ENCODE peak calls at places on chromosome 20, in four cellular contexts. One of them, this sample, is unnamed.

GRCh38 chr20:31569163-31570020 is 35.7 kb upstream of the ID1 start:
- DNase-seq in K562: peak; percentile 66
- DNase-seq in HepG2: peak; percentile 72
- DNase-seq in H1: no peak
- DNase-seq in this sample: peak; percentile 64

GRCh38 chr20:4811661-4812181 is 90.0 kb downstream of the PRND start:
- DNase-seq in K562: no peak
- DNase-seq in HepG2: no peak
- DNase-seq in H1: no peak
- DNase-seq in this sample: no peak

GRCh38 chr20:53331151-53331973 is 262.3 kb downstream of the ZNF217 start:
- DNase-seq in H1: no peak
- DNase-seq in K562: peak; percentile 88
- DNase-seq in HepG2: peak; percentile 41
- DNase-seq in this sample: peak; percentile 31

GRCh38 chr20:18055261-18055660 is 2.5 kb downstream of the OVOL2 start:
- DNase-seq in H1: no peak
- DNase-seq in HepG2: no peak
- DNase-seq in K562: no peak
- DNase-seq in this sample: no peak

GRCh38 chr20:54103067-54103761 is 32.8 kb upstream of the BCAS1 start:
- DNase-seq in H1: peak; percentile 41
- DNase-seq in K562: peak; percentile 76
- DNase-seq in HepG2: peak; percentile 96
- DNase-seq in this sample: peak; percentile 90

GRCh38 chr20:55567826-55568225 is 437.5 kb downstream of the CBLN4 start:
- DNase-seq in K562: no peak
- DNase-seq in H1: no peak
- DNase-seq in HepG2: no peak
- DNase-seq in this sample: no peak

GRCh38 chr20:15061955-15062354 is 724.5 kb upstream of the FLRT3 start:
- DNase-seq in HepG2: peak; percentile 97
- DNase-seq in K562: no peak
- DNase-seq in H1: no peak
- DNase-seq in this sample: no peak

GRCh38 chr20:6819599-6819998 is 52.1 kb downstream of the BMP2 start:
- DNase-seq in H1: no peak
- DNase-seq in HepG2: peak; percentile 15
- DNase-seq in K562: no peak
- DNase-seq in this sample: no peak

GRCh38 chr20:33076662-33077398 is 2.6 kb upstream of the BPIFB4 start:
- DNase-seq in HepG2: peak; percentile 28
- DNase-seq in H1: no peak
- DNase-seq in K562: no peak
- DNase-seq in this sample: peak; percentile 39

GRCh38 chr20:14264869-14265268 is 72.5 kb downstream of the FLRT3 start:
- DNase-seq in K562: no peak
- DNase-seq in HepG2: peak; percentile 22
- DNase-seq in H1: no peak
- DNase-seq in this sample: peak; percentile 7

GRCh38 chr20:43194187-43194586 is 4.5 kb upstream of the PTPRT start:
- DNase-seq in H1: no peak
- DNase-seq in HepG2: no peak
- DNase-seq in K562: no peak
- DNase-seq in this sample: no peak

DNA sequence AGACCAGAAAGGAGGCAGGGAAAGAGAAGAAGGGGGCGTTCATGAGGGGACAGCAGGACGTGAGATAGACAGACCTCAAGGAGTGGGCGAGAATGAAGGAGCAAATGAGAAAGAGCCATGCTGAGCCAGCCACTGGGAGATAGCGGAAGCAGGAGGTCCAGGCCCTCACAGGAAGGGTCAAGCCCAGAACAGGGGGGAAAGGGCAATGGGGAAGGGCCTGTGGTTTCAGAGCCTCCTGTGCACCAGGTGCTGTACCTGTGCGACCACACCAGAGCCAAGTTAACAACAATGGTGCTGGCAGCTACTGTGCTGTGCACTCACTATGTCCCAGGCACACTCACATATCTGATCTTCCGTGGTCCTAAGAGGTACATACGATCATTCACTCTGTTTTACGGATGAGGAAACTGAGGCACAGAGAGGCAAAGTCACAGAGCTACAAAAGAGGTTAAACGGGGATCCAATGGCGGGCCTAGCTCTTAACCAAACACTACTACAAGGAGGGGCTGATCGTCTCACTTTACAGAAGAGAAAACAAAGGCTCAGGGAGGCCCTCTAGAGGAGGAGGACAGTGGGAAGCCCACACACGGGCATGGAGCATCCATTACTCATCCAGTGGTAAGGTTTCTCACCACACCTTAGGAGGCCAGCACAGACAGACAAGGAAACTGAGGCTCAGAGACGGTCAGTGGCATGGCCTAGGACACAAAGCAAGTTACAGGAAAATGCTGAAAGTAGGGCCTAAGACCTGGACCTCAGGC is 129.1 kb downstream of the PREX1 start:
- DNase-seq in H1: no peak
- DNase-seq in K562: peak; percentile 56
- DNase-seq in HepG2: no peak
- DNase-seq in this sample: no peak
- TF ChIP-seq CTCF in H1: peak; percentile 44
- TF ChIP-seq CTCF in K562: peak; percentile 69
- TF ChIP-seq CTCF in HepG2: no peak
- TF ChIP-seq CTCF in this sample: no peak

GRCh38 chr20:64133951-64134407 is 26.6 kb upstream of the NPBWR2 start:
- DNase-seq in HepG2: no peak
- DNase-seq in H1: no peak
- DNase-seq in K562: peak; percentile 23
- DNase-seq in this sample: no peak
- TF ChIP-seq PHF8 in HepG2: no peak
- TF ChIP-seq PHF8 in H1: no peak
- TF ChIP-seq PHF8 in K562: no peak
- TF ChIP-seq PHF8 in this sample: no peak

DNA sequence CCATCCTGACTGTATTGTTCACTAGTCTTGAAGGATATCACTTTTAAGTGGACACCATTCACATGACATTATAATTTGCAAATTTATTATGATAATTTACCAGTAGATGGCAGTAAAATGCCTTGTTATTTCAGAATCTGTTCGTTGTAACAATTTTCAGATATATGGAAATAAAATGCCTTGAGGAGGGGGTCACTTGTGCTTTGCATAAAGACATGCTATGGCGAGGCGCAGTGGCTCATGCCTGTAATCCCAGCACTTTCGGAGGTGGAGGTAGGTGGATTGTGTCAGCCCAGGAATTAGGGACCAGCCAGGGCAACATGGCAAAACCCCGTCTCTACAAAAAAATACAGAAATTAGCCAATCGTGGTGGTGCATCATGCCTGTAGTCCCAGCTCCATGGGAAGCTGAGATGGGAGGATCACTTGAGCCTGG is 9.0 kb upstream of the NCOA6 start:
- DNase-seq in K562: peak; percentile 43
- DNase-seq in H1: no peak
- DNase-seq in HepG2: peak; percentile 47
- DNase-seq in this sample: peak; percentile 46
- TF ChIP-seq CTCF in K562: peak; percentile 48
- TF ChIP-seq CTCF in H1: no peak
- TF ChIP-seq CTCF in HepG2: peak; percentile 65
- TF ChIP-seq CTCF in this sample: peak; percentile 67

GRCh38 chr20:24934101-24934661 is 14.9 kb upstream of the CST7 start:
- DNase-seq in H1: no peak
- DNase-seq in HepG2: no peak
- DNase-seq in K562: no peak
- DNase-seq in this sample: no peak

GRCh38 chr20:24935786-24936525 is 13.1 kb upstream of the CST7 start:
- DNase-seq in K562: no peak
- DNase-seq in HepG2: no peak
- DNase-seq in H1: no peak
- DNase-seq in this sample: no peak

GRCh38 chr20:24936526-24937407 is 12.3 kb upstream of the CST7 start:
- DNase-seq in H1: no peak
- DNase-seq in HepG2: no peak
- DNase-seq in K562: no peak
- DNase-seq in this sample: no peak

GRCh38 chr20:24934716-24935115 is 14.4 kb upstream of the CST7 start:
- DNase-seq in K562: no peak
- DNase-seq in HepG2: no peak
- DNase-seq in H1: no peak
- DNase-seq in this sample: no peak

DNA sequence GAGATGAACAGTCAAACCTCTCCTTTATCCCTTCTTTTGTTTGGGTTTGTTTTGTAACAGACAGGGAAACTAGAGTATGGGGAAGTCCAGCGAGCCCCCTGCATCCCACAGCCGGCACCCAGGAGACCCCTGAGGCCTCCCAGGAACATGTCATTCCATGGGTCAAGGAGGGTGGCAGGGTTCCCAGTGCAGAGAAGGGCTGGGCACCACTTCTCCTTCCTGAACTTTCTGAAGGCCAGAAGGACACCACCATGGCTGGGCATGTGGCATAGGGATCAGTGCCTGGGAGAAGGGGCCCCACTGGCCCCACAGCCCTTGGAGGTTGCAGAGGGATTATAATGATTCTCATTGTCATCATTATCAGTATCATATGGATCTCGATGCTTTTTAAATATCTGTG is 13.9 kb upstream of the CST7 start:
- DNase-seq in HepG2: no peak
- DNase-seq in K562: no peak
- DNase-seq in H1: no peak
- DNase-seq in this sample: no peak
- TF ChIP-seq PHF8 in HepG2: no peak
- TF ChIP-seq PHF8 in K562: no peak
- TF ChIP-seq PHF8 in H1: no peak
- TF ChIP-seq PHF8 in this sample: no peak

GRCh38 chr20:56628873-56629463 is at the start of gene TFAP2C:
- DNase-seq in HepG2: no peak
- DNase-seq in K562: peak; percentile 74
- DNase-seq in H1: no peak
- DNase-seq in this sample: peak; percentile 89

GRCh38 chr20:56629464-56630085 is 469 bp downstream of the TFAP2C start:
- DNase-seq in H1: no peak
- DNase-seq in HepG2: no peak
- DNase-seq in K562: no peak
- DNase-seq in this sample: no peak

GRCh38 chr20:56631318-56631989 is 2.3 kb downstream of the TFAP2C start:
- DNase-seq in HepG2: no peak
- DNase-seq in H1: no peak
- DNase-seq in K562: no peak
- DNase-seq in this sample: no peak

GRCh38 chr20:56630506-56631317 is 1.6 kb downstream of the TFAP2C start:
- DNase-seq in H1: no peak
- DNase-seq in HepG2: no peak
- DNase-seq in K562: no peak
- DNase-seq in this sample: no peak

DNA sequence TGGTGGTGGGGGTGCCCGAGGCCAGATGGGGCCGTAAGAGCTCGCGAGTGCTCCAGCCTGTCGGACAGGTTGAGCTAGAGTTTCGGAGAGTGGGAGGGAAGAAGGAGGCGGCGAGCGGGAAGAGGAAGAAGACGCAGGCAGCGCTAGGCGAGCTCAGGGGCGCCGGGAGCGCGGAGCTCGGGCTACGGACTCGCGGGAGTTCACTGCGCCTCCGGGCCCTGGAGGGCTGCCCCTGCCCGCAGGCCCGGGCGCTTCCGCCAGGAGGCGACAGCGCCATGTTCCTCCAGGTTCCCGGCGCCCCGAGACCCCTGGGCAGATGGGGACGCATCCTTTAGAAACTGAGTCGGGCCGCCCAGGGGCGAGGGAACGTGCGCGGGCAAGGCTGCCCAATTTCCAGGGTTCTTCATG is 984 bp downstream of the TFAP2C start:
- DNase-seq in H1: peak; percentile 54
- DNase-seq in HepG2: no peak
- DNase-seq in K562: peak; percentile 7
- DNase-seq in this sample: peak; percentile 83
- TF ChIP-seq CTCF in H1: peak; percentile 83
- TF ChIP-seq CTCF in HepG2: peak; percentile 44
- TF ChIP-seq CTCF in K562: peak; percentile 20
- TF ChIP-seq CTCF in this sample: peak; percentile 88

GRCh38 chr20:8408587-8409307 is 276.7 kb downstream of the PLCB1 start:
- DNase-seq in K562: no peak
- DNase-seq in HepG2: no peak
- DNase-seq in H1: no peak
- DNase-seq in this sample: no peak

DNA sequence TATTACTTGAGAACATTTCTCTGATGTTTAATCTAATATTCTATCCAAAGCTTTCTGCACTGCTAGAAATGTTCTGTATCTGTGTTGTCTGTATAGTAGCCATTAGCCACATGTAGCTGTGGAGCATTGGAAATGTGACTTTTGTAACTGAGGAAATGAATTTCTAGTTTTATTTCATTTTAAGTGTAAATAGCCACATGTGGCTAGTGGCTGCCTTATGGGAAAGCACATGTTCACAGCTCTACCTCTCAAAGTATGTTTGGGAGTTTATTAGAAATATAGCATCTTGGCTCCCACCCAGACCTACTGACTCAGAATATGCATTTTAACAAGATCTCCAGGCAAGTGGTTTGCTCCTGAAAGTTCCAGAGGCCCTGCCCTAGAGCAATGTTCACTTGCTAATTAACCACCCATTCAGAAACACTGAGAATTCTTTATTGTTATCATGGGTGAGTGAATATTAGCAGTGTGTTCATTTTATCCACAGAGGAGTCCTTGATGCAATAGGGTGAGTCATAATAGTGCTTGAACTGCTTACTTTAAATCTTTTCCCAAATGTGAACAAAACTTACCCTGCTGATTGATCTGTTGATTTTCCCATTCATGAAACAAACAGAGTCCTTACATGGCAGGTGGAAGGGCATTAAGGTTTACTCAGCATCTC is 282.7 kb downstream of the PLCB1 start:
- DNase-seq in HepG2: peak; percentile 81
- DNase-seq in K562: no peak
- DNase-seq in H1: no peak
- DNase-seq in this sample: no peak
- TF ChIP-seq PHF8 in HepG2: no peak
- TF ChIP-seq PHF8 in K562: no peak
- TF ChIP-seq PHF8 in H1: no peak
- TF ChIP-seq PHF8 in this sample: no peak